ENCODE peak calls at places on chromosome 12, in ten cellular contexts. W, E, Z, U, T, S, O, I, L and Y are unnamed samples.

GRCh38 chr12:75553865-75554555 is 42.6 kb upstream of the KRR1 start:
- DNase-seq in W (no peak), E (no peak), Z (no peak), U (no peak), T (peak; percentile 27), S (no peak), O (no peak), I (no peak), L (no peak), Y (no peak)

GRCh38 chr12:60832300-60832699 is 1236.5 kb downstream of the SLC16A7 start:
- DNase-seq in W (no peak), E (no peak), Z (no peak), U (no peak), T (no peak), S (no peak), O (no peak), I (no peak), L (no peak), Y (no peak)

GRCh38 chr12:105041186-105041585 is 43.1 kb downstream of the ALDH1L2 start:
- DNase-seq in W (no peak), E (no peak), Z (no peak), U (no peak), T (no peak), S (peak; percentile 24), O (no peak), I (no peak), L (peak; percentile 87), Y (no peak)

GRCh38 chr12:108468149-108468968 is 46.7 kb upstream of the FICD start:
- DNase-seq in W (no peak), E (no peak), Z (no peak), U (peak; percentile 5), T (peak; percentile 20), S (peak; percentile 35), O (peak; percentile 60), I (no peak), L (no peak), Y (no peak)

GRCh38 chr12:19010087-19010486 is 119.4 kb upstream of the PLEKHA5 start:
- DNase-seq in W (no peak), E (no peak), Z (no peak), U (no peak), T (no peak), S (no peak), O (no peak), I (no peak), L (no peak), Y (no peak)

GRCh38 chr12:30138483-30138882 is 354.7 kb upstream of the TMTC1 start:
- DNase-seq in W (no peak), E (no peak), Z (no peak), U (no peak), T (no peak), S (no peak), O (no peak), I (no peak), L (no peak), Y (no peak)

GRCh38 chr12:95623554-95624170 is 72.4 kb upstream of the USP44 start:
- DNase-seq in W (peak; percentile 66), E (no peak), Z (no peak), U (peak; percentile 80), T (peak; percentile 89), S (peak; percentile 18), O (peak; percentile 62), I (peak; percentile 74), L (peak; percentile 66), Y (peak; percentile 78)

GRCh38 chr12:132029503-132030300 is 80.0 kb downstream of the EP400 start:
- DNase-seq in W (no peak), E (no peak), Z (no peak), U (no peak), T (no peak), S (no peak), O (no peak), I (no peak), L (no peak), Y (no peak)

GRCh38 chr12:3304436-3305135 is 186.4 kb upstream of the PRMT8 start:
- DNase-seq in W (peak; percentile 60), E (no peak), Z (no peak), U (no peak), T (peak; percentile 85), S (no peak), O (no peak), I (no peak), L (peak; percentile 75), Y (no peak)

GRCh38 chr12:43332977-43333649 is 218.9 kb downstream of the ADAMTS20 start:
- DNase-seq in W (no peak), E (no peak), Z (no peak), U (no peak), T (peak; percentile 83), S (no peak), O (no peak), I (no peak), L (no peak), Y (no peak)

GRCh38 chr12:30440826-30441602 is 254.7 kb downstream of the IPO8 start:
- DNase-seq in W (peak; percentile 43), E (no peak), Z (no peak), U (no peak), T (peak; percentile 27), S (no peak), O (peak; percentile 40), I (no peak), L (no peak), Y (no peak)

GRCh38 chr12:113591480-113591971 is 119.9 kb upstream of the LHX5 start:
- DNase-seq in W (no peak), E (no peak), Z (no peak), U (no peak), T (no peak), S (no peak), O (peak; percentile 95), I (no peak), L (peak; percentile 50), Y (peak; percentile 50)

GRCh38 chr12:28787151-28787550 is 361.9 kb upstream of the FAR2 start:
- DNase-seq in W (no peak), E (no peak), Z (no peak), U (no peak), T (peak; percentile 29), S (no peak), O (no peak), I (no peak), L (no peak), Y (no peak)

GRCh38 chr12:122862872-122863701 is 27.8 kb downstream of the HIP1R start:
- DNase-seq in W (no peak), E (no peak), Z (no peak), U (peak; percentile 54), T (no peak), S (no peak), O (no peak), I (no peak), L (peak; percentile 97), Y (peak; percentile 92)

GRCh38 chr12:27666510-27666909 is 29.7 kb upstream of the REP15 start:
- DNase-seq in W (no peak), E (no peak), Z (no peak), U (no peak), T (no peak), S (no peak), O (no peak), I (no peak), L (no peak), Y (no peak)

GRCh38 chr12:58833844-58834243 is 86.5 kb downstream of the LRIG3 start:
- DNase-seq in W (no peak), E (no peak), Z (no peak), U (no peak), T (no peak), S (no peak), O (no peak), I (no peak), L (no peak), Y (no peak)

GRCh38 chr12:116141833-116142162 is 135.7 kb downstream of the MED13L start:
- DNase-seq in W (no peak), E (no peak), Z (no peak), U (no peak), T (no peak), S (no peak), O (no peak), I (no peak), L (no peak), Y (no peak)
- H3K4me1 ChIP-seq in W (peaks cover 30% of the 10 kb centered on the region), E (peaks cover 9% of the 10 kb centered on the region), Z (peaks cover 30% of the 10 kb centered on the region), U (peaks cover 11% of the 10 kb centered on the region), T (peaks cover 15% of the 10 kb centered on the region), S (no peaks in the 10 kb centered on the region), O (peaks cover 25% of the 10 kb centered on the region), I (peaks cover 12% of the 10 kb centered on the region), L (peaks cover 34% of the 10 kb centered on the region), Y (no peaks in the 10 kb centered on the region)

DNA sequence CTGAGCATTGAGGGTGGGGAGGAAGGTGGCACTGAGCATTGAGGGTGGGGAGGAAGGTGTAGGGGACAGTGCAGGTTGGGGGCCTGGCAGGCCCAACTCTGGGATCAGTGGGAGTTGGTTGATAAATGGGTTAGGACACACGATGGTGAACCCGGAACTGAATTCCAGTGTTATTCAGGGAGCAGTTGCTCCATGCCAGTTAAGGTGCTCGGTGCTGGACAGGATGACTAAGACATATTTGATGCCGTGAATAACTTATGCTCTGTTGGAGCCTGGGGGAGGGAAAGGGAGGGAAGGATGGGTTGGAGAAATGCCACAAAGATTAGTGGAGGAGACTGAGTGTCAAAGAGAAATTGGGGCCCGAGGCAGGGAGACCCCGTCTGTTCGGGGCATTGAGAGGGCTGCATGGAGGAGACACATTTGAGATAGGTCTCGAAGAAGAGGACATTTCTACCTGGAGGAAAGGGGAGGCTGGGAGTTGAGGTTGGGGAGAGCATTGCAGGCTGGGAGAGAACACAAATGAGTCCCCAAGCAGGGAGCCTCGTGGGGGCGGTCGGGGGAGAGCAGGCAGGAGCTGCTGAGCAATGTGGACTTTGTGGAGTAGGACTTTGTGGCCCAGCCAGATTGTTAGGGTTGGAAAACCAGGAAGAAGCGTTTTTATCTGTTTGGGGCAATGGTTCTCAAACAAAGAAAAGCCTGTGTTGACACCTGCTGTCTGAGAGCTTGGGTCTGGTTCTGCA is 65.3 kb downstream of the IQSEC3 start:
- DNase-seq in W (no peak), E (no peak), Z (no peak), U (no peak), T (no peak), S (no peak), O (no peak), I (no peak), L (no peak), Y (no peak)
- TF ChIP-seq POLR2A in W (no peak), E (no peak), Z (no peak), U (no peak), T (no peak), S (no peak), O (no peak), I (no peak), L (no peak), Y (no peak)

GRCh38 chr12:103639983-103640382 is 52.9 kb downstream of the STAB2 start:
- DNase-seq in W (no peak), E (no peak), Z (no peak), U (no peak), T (no peak), S (no peak), O (no peak), I (no peak), L (no peak), Y (no peak)
- H3K27ac ChIP-seq in W (no peak overlapping the region), E (no peak overlapping the region), Z (no peak overlapping the region), U (no peak overlapping the region), T (no peak overlapping the region), S (no peak overlapping the region), O (no peak overlapping the region), I (no peak overlapping the region), L (no peak overlapping the region), Y (no peak overlapping the region)

DNA sequence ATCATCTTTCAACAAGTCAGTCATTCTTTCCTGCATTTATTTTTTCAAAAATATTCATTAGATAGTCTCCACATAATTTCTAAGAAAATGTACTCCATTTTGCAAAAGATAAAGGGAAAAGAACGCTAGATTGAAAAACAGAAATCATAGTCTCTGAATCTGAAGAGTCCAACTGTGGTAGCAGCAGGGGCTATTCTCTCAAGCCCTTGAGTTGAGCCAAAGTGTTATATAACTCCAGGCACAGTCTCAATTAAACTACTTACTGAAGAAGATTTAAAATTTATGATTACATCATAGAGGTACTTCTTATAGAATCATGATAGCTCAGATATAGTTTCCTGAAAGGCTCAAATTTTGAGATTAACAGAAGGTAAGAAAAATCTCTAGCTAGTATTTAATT is 5.8 kb downstream of the LDHB start:
- DNase-seq in W (no peak), E (no peak), Z (no peak), U (no peak), T (no peak), S (no peak), O (no peak), I (no peak), L (no peak), Y (no peak)
- H3K4me1 ChIP-seq in W (no peaks in the 10 kb centered on the region), E (peaks cover 4% of the 10 kb centered on the region), Z (peaks cover 10% of the 10 kb centered on the region), U (peaks cover 3% of the 10 kb centered on the region), T (peaks cover 3% of the 10 kb centered on the region), S (no peaks in the 10 kb centered on the region), O (peaks cover 8% of the 10 kb centered on the region), I (peaks cover 2% of the 10 kb centered on the region), L (peaks cover 14% of the 10 kb centered on the region), Y (no peaks in the 10 kb centered on the region)